ENCODE peak calls at places on chromosomes 4 and X, in six cellular contexts. One of them, this sample, is unnamed.

GRCh38 chrX:45143455-45143854 is 57.2 kb downstream of the DIPK2B start:
- DNase-seq in Right ventricle myocardium superior: no peak
- DNase-seq in naive thymus-derived CD4-positive, alpha-beta T cell: no peak
- DNase-seq in CD4-positive, alpha-beta T cell: no peak
- DNase-seq in stimulated activated CD4-positive, alpha-beta T cell treated with anti-CD3 and anti-CD28 coated beads, Interleukin-4, amount 100 ng/mL, for 24 hours: no peak
- DNase-seq in A172: peak
- DNase-seq in this sample: no peak

GRCh38 chr4:6049972-6050371 is 31.7 kb upstream of the C4orf50 start:
- DNase-seq in Right ventricle myocardium superior: no peak
- DNase-seq in naive thymus-derived CD4-positive, alpha-beta T cell: no peak
- DNase-seq in CD4-positive, alpha-beta T cell: no peak
- DNase-seq in stimulated activated CD4-positive, alpha-beta T cell treated with anti-CD3 and anti-CD28 coated beads, Interleukin-4, amount 100 ng/mL, for 24 hours: no peak
- DNase-seq in A172: no peak
- DNase-seq in this sample: no peak

GRCh38 chrX:25442501-25442900 is 426.7 kb upstream of the ARX start:
- DNase-seq in Right ventricle myocardium superior: no peak
- DNase-seq in naive thymus-derived CD4-positive, alpha-beta T cell: no peak
- DNase-seq in CD4-positive, alpha-beta T cell: no peak
- DNase-seq in stimulated activated CD4-positive, alpha-beta T cell treated with anti-CD3 and anti-CD28 coated beads, Interleukin-4, amount 100 ng/mL, for 24 hours: no peak
- DNase-seq in A172: peak
- DNase-seq in this sample: no peak

GRCh38 chrX:17597836-17598434 is 139.4 kb upstream of the SCML1 start:
- DNase-seq in Right ventricle myocardium superior: peak
- DNase-seq in naive thymus-derived CD4-positive, alpha-beta T cell: no peak
- DNase-seq in CD4-positive, alpha-beta T cell: no peak
- DNase-seq in stimulated activated CD4-positive, alpha-beta T cell treated with anti-CD3 and anti-CD28 coated beads, Interleukin-4, amount 100 ng/mL, for 24 hours: no peak
- DNase-seq in A172: no peak
- DNase-seq in this sample: peak

GRCh38 chr4:188976644-188977115 is 837.4 kb downstream of the TRIML1 start:
- DNase-seq in Right ventricle myocardium superior: no peak
- DNase-seq in naive thymus-derived CD4-positive, alpha-beta T cell: no peak
- DNase-seq in CD4-positive, alpha-beta T cell: no peak
- DNase-seq in stimulated activated CD4-positive, alpha-beta T cell treated with anti-CD3 and anti-CD28 coated beads, Interleukin-4, amount 100 ng/mL, for 24 hours: no peak
- DNase-seq in A172: peak
- DNase-seq in this sample: no peak

GRCh38 chr4:183130328-183131155 is 31.5 kb downstream of the WWC2 start:
- DNase-seq in Right ventricle myocardium superior: peak
- DNase-seq in naive thymus-derived CD4-positive, alpha-beta T cell: no peak
- DNase-seq in CD4-positive, alpha-beta T cell: no peak
- DNase-seq in stimulated activated CD4-positive, alpha-beta T cell treated with anti-CD3 and anti-CD28 coated beads, Interleukin-4, amount 100 ng/mL, for 24 hours: no peak
- DNase-seq in A172: peak
- DNase-seq in this sample: peak

GRCh38 chr4:48343531-48343930 is 2.2 kb downstream of the SLAIN2 start:
- DNase-seq in Right ventricle myocardium superior: no peak
- DNase-seq in naive thymus-derived CD4-positive, alpha-beta T cell: no peak
- DNase-seq in CD4-positive, alpha-beta T cell: no peak
- DNase-seq in stimulated activated CD4-positive, alpha-beta T cell treated with anti-CD3 and anti-CD28 coated beads, Interleukin-4, amount 100 ng/mL, for 24 hours: no peak
- DNase-seq in A172: no peak
- DNase-seq in this sample: no peak

GRCh38 chrX:86917959-86918358 is 599.6 kb upstream of the KLHL4 start:
- DNase-seq in Right ventricle myocardium superior: no peak
- DNase-seq in naive thymus-derived CD4-positive, alpha-beta T cell: no peak
- DNase-seq in CD4-positive, alpha-beta T cell: no peak
- DNase-seq in stimulated activated CD4-positive, alpha-beta T cell treated with anti-CD3 and anti-CD28 coated beads, Interleukin-4, amount 100 ng/mL, for 24 hours: no peak
- DNase-seq in A172: no peak
- DNase-seq in this sample: no peak

GRCh38 chr4:84503495-84504437 is 4.7 kb upstream of the NKX6-1 start:
- DNase-seq in Right ventricle myocardium superior: no peak
- DNase-seq in naive thymus-derived CD4-positive, alpha-beta T cell: no peak
- DNase-seq in CD4-positive, alpha-beta T cell: no peak
- DNase-seq in stimulated activated CD4-positive, alpha-beta T cell treated with anti-CD3 and anti-CD28 coated beads, Interleukin-4, amount 100 ng/mL, for 24 hours: no peak
- DNase-seq in A172: peak
- DNase-seq in this sample: peak

GRCh38 chrX:66012094-66012534 is 27.8 kb downstream of the VSIG4 start:
- DNase-seq in Right ventricle myocardium superior: no peak
- DNase-seq in naive thymus-derived CD4-positive, alpha-beta T cell: no peak
- DNase-seq in CD4-positive, alpha-beta T cell: no peak
- DNase-seq in stimulated activated CD4-positive, alpha-beta T cell treated with anti-CD3 and anti-CD28 coated beads, Interleukin-4, amount 100 ng/mL, for 24 hours: no peak
- DNase-seq in A172: no peak
- DNase-seq in this sample: no peak

GRCh38 chr4:6929339-6929734 is 19.7 kb downstream of the TBC1D14 start:
- DNase-seq in Right ventricle myocardium superior: peak
- DNase-seq in naive thymus-derived CD4-positive, alpha-beta T cell: no peak
- DNase-seq in CD4-positive, alpha-beta T cell: no peak
- DNase-seq in stimulated activated CD4-positive, alpha-beta T cell treated with anti-CD3 and anti-CD28 coated beads, Interleukin-4, amount 100 ng/mL, for 24 hours: no peak
- DNase-seq in A172: no peak
- DNase-seq in this sample: no peak

GRCh38 chr4:179313823-179314222 is 1871.6 kb upstream of the AGA start:
- DNase-seq in Right ventricle myocardium superior: no peak
- DNase-seq in naive thymus-derived CD4-positive, alpha-beta T cell: no peak
- DNase-seq in CD4-positive, alpha-beta T cell: no peak
- DNase-seq in stimulated activated CD4-positive, alpha-beta T cell treated with anti-CD3 and anti-CD28 coated beads, Interleukin-4, amount 100 ng/mL, for 24 hours: no peak
- DNase-seq in A172: no peak
- DNase-seq in this sample: no peak

GRCh38 chr4:153212755-153213154 is 8.5 kb downstream of the TRIM2 start:
- DNase-seq in Right ventricle myocardium superior: no peak
- DNase-seq in naive thymus-derived CD4-positive, alpha-beta T cell: no peak
- DNase-seq in CD4-positive, alpha-beta T cell: no peak
- DNase-seq in stimulated activated CD4-positive, alpha-beta T cell treated with anti-CD3 and anti-CD28 coated beads, Interleukin-4, amount 100 ng/mL, for 24 hours: no peak
- DNase-seq in A172: no peak
- DNase-seq in this sample: no peak